ENCODE peak calls at places on chromosomes 5 and 9, in four cellular contexts. A is HepG2, D is K562, C is GM12878. W is an unnamed sample.
A peak's percentile ranks its signal among the peaks of the same experiment; 100 is the strongest.

GRCh38 chr5:54450542-54450941 is 5.0 kb upstream of the HSPB3 start:
- DNase-seq in A (no peak), D (no peak), C (no peak), W (no peak)

GRCh38 chr5:41508696-41509398 is 1.6 kb downstream of the PLCXD3 start:
- DNase-seq in A (no peak), D (no peak), C (no peak), W (no peak)

GRCh38 chr9:105295151-105295550 is 50.7 kb downstream of the SLC44A1 start:
- DNase-seq in A (no peak), D (no peak), C (no peak), W (no peak)

GRCh38 chr5:96256795-96257470 is 176.1 kb downstream of the PCSK1 start:
- DNase-seq in A (no peak), D (peak; percentile 47), C (no peak), W (peak; percentile 11)

GRCh38 chr5:135385576-135385975 is 13.5 kb downstream of the MACROH2A1 start:
- DNase-seq in A (no peak), D (no peak), C (no peak), W (no peak)

GRCh38 chr9:77808750-77809079 is 160.6 kb upstream of the GNA14 start:
- DNase-seq in A (peak; percentile 72), D (peak; percentile 16), C (no peak), W (no peak)

GRCh38 chr5:173866249-173867172 is 21.6 kb upstream of the CPEB4 start:
- DNase-seq in A (no peak), D (peak; percentile 93), C (no peak), W (no peak)

GRCh38 chr5:37662362-37662761 is 177.5 kb downstream of the GDNF start:
- DNase-seq in A (no peak), D (no peak), C (no peak), W (no peak)

GRCh38 chr5:14705556-14705955 is 41.0 kb downstream of the OTULIN start:
- DNase-seq in A (no peak), D (no peak), C (no peak), W (no peak)

GRCh38 chr9:71279188-71279739 is 157.8 kb upstream of the TRPM3 start:
- DNase-seq in A (peak; percentile 68), D (no peak), C (no peak), W (no peak)

GRCh38 chr9:106621299-106621920 is 241.6 kb upstream of the ZNF462 start:
- DNase-seq in A (no peak), D (no peak), C (no peak), W (no peak)

GRCh38 chr9:6640268-6641072 is 5.1 kb downstream of the GLDC start:
- DNase-seq in A (peak; percentile 16), D (no peak), C (no peak), W (no peak)

GRCh38 chr9:89790542-89791109 is 185.8 kb downstream of the GADD45G start:
- DNase-seq in A (no peak), D (no peak), C (no peak), W (no peak)

GRCh38 chr9:15138357-15138686 is 168.7 kb downstream of the TTC39B start:
- DNase-seq in A (no peak), D (no peak), C (no peak), W (no peak)

GRCh38 chr9:78860806-78861475 is 564.0 kb downstream of the PSAT1 start:
- DNase-seq in A (no peak), D (no peak), C (no peak), W (no peak)

GRCh38 chr9:123923377-123923776 is 6.5 kb downstream of the DENND1A start:
- DNase-seq in A (no peak), D (no peak), C (no peak), W (no peak)

GRCh38 chr5:97764700-97765099 is 581.7 kb upstream of the RIOK2 start:
- DNase-seq in A (peak; percentile 8), D (no peak), C (no peak), W (no peak)

GRCh38 chr9:121286973-121287721 is 19.2 kb downstream of the GSN start:
- DNase-seq in A (peak; percentile 86), D (peak; percentile 96), C (no peak), W (peak; percentile 73)

GRCh38 chr9:107020040-107020530 is 157.1 kb downstream of the ZNF462 start:
- DNase-seq in A (no peak), D (no peak), C (peak; percentile 50), W (no peak)

GRCh38 chr9:133553123-133553522 is 18.6 kb downstream of the ADAMTSL2 start:
- DNase-seq in A (no peak), D (no peak), C (no peak), W (no peak)

GRCh38 chr5:62271870-62272269 is 34.1 kb upstream of the KIF2A start:
- DNase-seq in A (no peak), D (no peak), C (no peak), W (no peak)

GRCh38 chr5:43412151-43412550 is at the start of gene CCL28:
- DNase-seq in A (no peak), D (no peak), C (no peak), W (no peak)

GRCh38 chr9:121860744-121861143 is 209.3 kb downstream of the DAB2IP start:
- DNase-seq in A (no peak), D (no peak), C (no peak), W (no peak)

GRCh38 chr5:173829826-173830225 is 58.3 kb upstream of the CPEB4 start:
- DNase-seq in A (no peak), D (peak; percentile 58), C (no peak), W (no peak)

GRCh38 chr5:6781711-6782110 is 68.5 kb downstream of the TENT4A start:
- DNase-seq in A (no peak), D (no peak), C (no peak), W (no peak)

GRCh38 chr5:40383719-40384651 is 295.7 kb upstream of the PTGER4 start:
- DNase-seq in A (no peak), D (no peak), C (no peak), W (no peak)

GRCh38 chr9:109705515-109705914 is 74.5 kb upstream of the PALM2AKAP2 start:
- DNase-seq in A (peak; percentile 2), D (no peak), C (no peak), W (no peak)

GRCh38 chr5:75243100-75243499 is 6.4 kb upstream of the ANKRD31 start:
- DNase-seq in A (no peak), D (no peak), C (no peak), W (no peak)

GRCh38 chr5:13939647-13940046 is 4.8 kb downstream of the DNAH5 start:
- DNase-seq in A (no peak), D (no peak), C (no peak), W (no peak)

DNA sequence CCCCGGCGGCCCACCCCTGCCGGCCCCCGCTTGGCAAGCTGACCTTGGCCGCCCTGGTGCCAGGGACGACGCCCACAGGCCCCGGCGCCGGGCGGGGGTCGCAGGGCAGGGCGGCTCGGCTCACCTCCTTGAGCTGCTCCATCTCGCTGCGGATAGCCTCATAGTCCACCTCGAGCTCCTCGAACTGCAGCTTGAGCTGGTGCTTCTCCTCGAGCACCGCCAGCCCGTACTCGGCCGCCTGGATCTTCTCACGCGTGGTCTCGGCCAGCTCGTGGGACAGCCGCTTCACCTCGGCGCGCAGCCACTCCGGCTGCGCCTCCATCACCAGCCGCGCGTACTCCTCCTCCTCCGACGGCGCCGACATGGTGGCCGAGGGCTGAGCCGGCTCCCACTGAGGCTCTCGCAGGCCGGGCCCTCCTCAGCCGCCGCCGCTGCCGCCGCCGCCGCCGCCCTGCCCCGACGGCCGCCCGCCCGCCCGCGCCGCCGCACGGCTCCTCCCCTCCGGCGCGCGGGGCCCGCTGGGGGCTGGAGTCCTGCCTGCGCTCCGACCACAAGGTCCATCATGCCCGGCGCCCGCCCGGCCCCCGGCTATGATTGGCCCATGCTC is at the start of gene BICD2:
- DNase-seq in A (no peak), D (no peak), C (no peak), W (peak; percentile 18)
- TF ChIP-seq BHLHE40 in A (no peak), D (no peak), C (no peak), W (no peak)

GRCh38 chr5:138873886-138874200 is 1.3 kb downstream of the LRRTM2 start:
- DNase-seq in A (no peak), D (no peak), C (no peak), W (no peak)

GRCh38 chr5:138873096-138873885 is 1.8 kb downstream of the LRRTM2 start:
- DNase-seq in A (no peak), D (no peak), C (no peak), W (no peak)

GRCh38 chr5:138876811-138877210 is 1.7 kb upstream of the LRRTM2 start:
- DNase-seq in A (no peak), D (no peak), C (no peak), W (no peak)

GRCh38 chr5:138874241-138874640 is 894 bp downstream of the LRRTM2 start:
- DNase-seq in A (no peak), D (no peak), C (no peak), W (no peak)

DNA sequence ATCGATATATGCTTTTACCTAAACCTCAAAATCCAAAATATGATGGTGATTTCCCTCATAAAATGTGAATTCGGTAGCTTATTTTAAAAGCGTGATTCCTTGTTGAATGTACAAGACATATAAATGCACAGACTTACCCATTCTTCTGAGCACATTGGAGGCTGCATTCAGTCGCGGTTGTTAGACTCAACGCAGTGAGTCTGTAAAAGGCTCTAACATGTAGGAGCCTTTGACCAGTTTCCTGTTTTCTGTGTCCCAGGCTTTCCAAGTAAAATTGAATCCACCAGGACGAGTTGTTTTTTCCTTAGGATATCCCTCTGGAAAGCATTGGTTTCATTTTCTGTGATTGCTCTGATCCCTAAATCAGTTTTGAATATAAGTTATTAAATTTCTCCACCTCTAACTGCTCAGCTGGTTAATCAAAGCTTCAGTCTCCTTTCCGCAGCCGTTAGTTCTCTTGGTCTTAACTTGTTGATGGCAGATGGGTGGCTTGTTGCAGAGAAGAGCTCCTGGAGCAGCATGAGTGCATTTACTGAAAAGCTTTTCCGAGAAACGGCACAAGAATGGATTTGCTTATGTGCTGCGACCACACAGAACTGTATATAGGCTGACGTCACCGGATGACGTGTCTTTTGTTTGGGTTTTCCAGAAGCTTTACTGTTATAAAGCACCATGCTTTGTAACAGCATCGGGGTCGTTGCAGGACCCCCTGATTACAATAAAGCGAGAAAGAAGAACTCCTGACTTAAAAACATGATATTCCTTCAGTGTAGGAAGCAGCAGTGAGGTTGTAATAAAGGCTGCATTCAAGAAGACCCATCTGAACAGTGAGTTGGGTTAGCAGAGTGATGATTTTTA is at the start of gene LRRTM2:
- DNase-seq in A (no peak), D (peak; percentile 5), C (no peak), W (peak; percentile 26)
- TF ChIP-seq FOXK2 in A (no peak), D (no peak), C (no peak), W (no peak)

GRCh38 chr9:98877211-98877730 is 66.4 kb upstream of the COL15A1 start:
- DNase-seq in A (no peak), D (no peak), C (no peak), W (no peak)
- TF ChIP-seq BHLHE40 in A (no peak), D (no peak), C (no peak), W (no peak)

GRCh38 chr5:157348049-157348400 is 82.1 kb downstream of the CYFIP2 start:
- DNase-seq in A (no peak), D (no peak), C (no peak), W (no peak)
- TF ChIP-seq FOXK2 in A (no peak), D (no peak), C (no peak), W (no peak)

DNA sequence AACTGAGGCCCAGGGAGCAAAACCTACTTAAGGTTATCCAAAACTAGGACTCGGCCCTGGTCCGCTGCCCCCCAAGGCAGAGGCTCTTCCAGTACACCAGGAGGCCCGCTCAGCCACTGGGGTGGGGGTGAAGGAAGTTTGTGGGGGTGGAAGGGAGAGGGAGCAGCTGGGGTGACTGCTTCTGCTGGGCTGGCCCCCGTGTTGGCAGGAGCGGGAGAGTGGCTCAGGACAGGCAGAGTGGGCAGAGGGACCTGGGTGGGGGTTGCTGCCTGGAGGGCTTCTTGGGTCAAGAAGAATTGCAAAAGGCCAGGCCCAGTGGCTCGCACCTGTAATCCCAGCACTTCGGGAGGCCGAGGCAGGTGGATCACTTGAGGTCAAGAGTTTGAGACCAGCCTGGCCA is 8.2 kb upstream of the TRIM14 start:
- DNase-seq in A (no peak), D (no peak), C (no peak), W (no peak)
- TF ChIP-seq BHLHE40 in A (no peak), D (no peak), C (no peak), W (no peak)

W was measured in HEK293T.